ENCODE peak calls at places on chromosomes 16 and 17, in nine cellular contexts. X is dorsolateral prefrontal cortex; V is prostate gland; A is cardiac muscle cell; W is CD4-positive, alpha-beta memory T cell; T is testis; F is fibroblast of lung; Y is aorta; B is CD8-positive, alpha-beta memory T cell. H is an unnamed sample.

GRCh38 chr17:39591958-39592954 is 15.5 kb downstream of the NEUROD2 start:
- DNase-seq in X (peak; percentile 70), V (no peak), A (peak; percentile 62), W (no peak), T (peak; percentile 37), F (peak; percentile 55), Y (no peak), B (no peak), H (no peak)

GRCh38 chr17:14750866-14751265 is 450.0 kb downstream of the HS3ST3B1 start:
- DNase-seq in X (no peak), V (no peak), A (no peak), W (no peak), T (no peak), F (no peak), Y (no peak), B (no peak), H (no peak)

GRCh38 chr16:85423631-85424030 is 189.5 kb upstream of the GSE1 start:
- DNase-seq in X (no peak), V (no peak), A (no peak), W (no peak), T (peak; percentile 6), F (no peak), Y (peak; percentile 23), B (no peak), H (no peak)

GRCh38 chr16:84223456-84223855 is 16.4 kb downstream of the KCNG4 start:
- DNase-seq in X (no peak), V (no peak), A (no peak), W (no peak), T (no peak), F (no peak), Y (no peak), B (no peak), H (no peak)

GRCh38 chr17:71252446-71252845 is 868.4 kb upstream of the SOX9 start:
- DNase-seq in X (no peak), V (no peak), A (no peak), W (no peak), T (no peak), F (no peak), Y (no peak), B (no peak), H (no peak)

GRCh38 chr16:87552772-87553171 is 49.5 kb upstream of the JPH3 start:
- DNase-seq in X (no peak), V (no peak), A (no peak), W (no peak), T (no peak), F (no peak), Y (no peak), B (no peak), H (peak; percentile 55)

GRCh38 chr17:78986048-78986648 is 6.4 kb upstream of the LGALS3BP start:
- DNase-seq in X (no peak), V (no peak), A (peak; percentile 80), W (no peak), T (peak; percentile 73), F (peak; percentile 62), Y (no peak), B (no peak), H (no peak)

GRCh38 chr16:3171181-3171854 is 16.7 kb upstream of the OR1F1 start:
- DNase-seq in X (peak; percentile 12), V (no peak), A (no peak), W (peak; percentile 54), T (no peak), F (no peak), Y (no peak), B (peak; percentile 46), H (no peak)

GRCh38 chr17:81723651-81724209 is 11.6 kb downstream of the SLC25A10 start:
- DNase-seq in X (no peak), V (peak; percentile 81), A (no peak), W (no peak), T (no peak), F (no peak), Y (no peak), B (no peak), H (no peak)

GRCh38 chr16:78607465-78607864 is 508.0 kb downstream of the WWOX start:
- DNase-seq in X (no peak), V (no peak), A (peak; percentile 46), W (no peak), T (peak; percentile 17), F (peak; percentile 67), Y (no peak), B (no peak), H (no peak)

GRCh38 chr16:11248133-11248532 is 7.9 kb downstream of the SOCS1 start:
- DNase-seq in X (no peak), V (no peak), A (no peak), W (no peak), T (no peak), F (no peak), Y (no peak), B (no peak), H (no peak)

GRCh38 chr16:11242658-11243057 is 13.3 kb downstream of the SOCS1 start:
- DNase-seq in X (no peak), V (no peak), A (no peak), W (no peak), T (no peak), F (no peak), Y (no peak), B (no peak), H (no peak)

GRCh38 chr16:11245988-11246387 is 10.0 kb downstream of the SOCS1 start:
- DNase-seq in X (no peak), V (no peak), A (no peak), W (no peak), T (no peak), F (no peak), Y (no peak), B (no peak), H (no peak)

GRCh38 chr16:11241480-11242204 is 14.4 kb downstream of the SOCS1 start:
- DNase-seq in X (no peak), V (no peak), A (no peak), W (no peak), T (no peak), F (no peak), Y (no peak), B (no peak), H (no peak)

GRCh38 chr16:11245222-11245737 is 10.7 kb downstream of the SOCS1 start:
- DNase-seq in X (no peak), V (no peak), A (no peak), W (no peak), T (no peak), F (no peak), Y (no peak), B (no peak), H (no peak)
- H3K27ac ChIP-seq in X (no peak overlapping the region), V (no peak overlapping the region), A (no peak overlapping the region), W (no peak overlapping the region), T (no peak overlapping the region), F (no peak overlapping the region), Y (no peak overlapping the region), B (no peak overlapping the region), H (no peak overlapping the region)

GRCh38 chr17:50057521-50057991 is 1.6 kb downstream of the ITGA3 start:
- DNase-seq in X (no peak), V (no peak), A (no peak), W (no peak), T (no peak), F (no peak), Y (no peak), B (no peak), H (no peak)

GRCh38 chr17:50058296-50058945 is 2.5 kb downstream of the ITGA3 start:
- DNase-seq in X (no peak), V (no peak), A (no peak), W (no peak), T (peak; percentile 54), F (peak; percentile 73), Y (no peak), B (no peak), H (no peak)

GRCh38 chr17:50060951-50061712 is 5.2 kb downstream of the ITGA3 start:
- DNase-seq in X (no peak), V (peak; percentile 70), A (peak; percentile 83), W (no peak), T (peak; percentile 79), F (peak; percentile 89), Y (peak; percentile 94), B (no peak), H (peak; percentile 10)

GRCh38 chr17:50059256-50059655 is 3.3 kb downstream of the ITGA3 start:
- DNase-seq in X (no peak), V (no peak), A (no peak), W (no peak), T (no peak), F (no peak), Y (no peak), B (no peak), H (no peak)

GRCh38 chr17:50059759-50060273 is 3.9 kb downstream of the ITGA3 start:
- DNase-seq in X (no peak), V (no peak), A (peak; percentile 48), W (no peak), T (no peak), F (peak; percentile 56), Y (peak; percentile 92), B (no peak), H (no peak)
- H3K27ac ChIP-seq in X (peak overlapping the region; percentile 75), V (peak overlapping the region; percentile 66), A (peak overlapping the region; percentile 85), W (no peak overlapping the region), T (peak overlapping the region; percentile 30), F (peak overlapping the region; percentile 54), Y (peak overlapping the region; percentile 94), B (no peak overlapping the region), H (no peak overlapping the region)

DNA sequence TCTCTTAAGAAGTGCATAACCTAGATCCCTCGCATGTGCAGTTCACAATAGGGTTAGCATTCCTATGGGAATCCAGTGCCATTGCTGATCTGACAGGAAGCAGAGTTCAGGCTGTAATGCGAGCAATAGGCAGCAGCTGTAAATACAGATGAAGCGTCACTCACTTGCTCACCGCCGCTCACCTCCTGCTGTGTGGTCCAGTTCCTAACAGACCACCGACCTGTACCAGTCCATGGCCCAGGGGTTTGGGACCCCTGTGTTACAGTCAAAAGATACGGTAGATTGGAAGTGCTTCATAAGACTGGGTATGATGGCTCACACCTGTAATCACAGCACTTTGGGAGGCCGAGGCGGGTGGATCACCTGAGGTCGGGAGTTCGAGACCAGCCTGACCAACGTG is 2.8 kb downstream of the STAT5A start:
- DNase-seq in X (peak; percentile 25), V (no peak), A (no peak), W (no peak), T (no peak), F (no peak), Y (peak; percentile 11), B (no peak), H (no peak)
- H3K27ac ChIP-seq in X (no peak overlapping the region), V (no peak overlapping the region), A (no peak overlapping the region), W (no peak overlapping the region), T (no peak overlapping the region), F (no peak overlapping the region), Y (no peak overlapping the region), B (no peak overlapping the region), H (no peak overlapping the region)

GRCh38 chr16:12324152-12324551 is 347.6 kb downstream of the SNX29 start:
- DNase-seq in X (no peak), V (no peak), A (no peak), W (no peak), T (no peak), F (no peak), Y (no peak), B (no peak), H (no peak)

GRCh38 chr16:12319464-12320030 is 343.0 kb downstream of the SNX29 start:
- DNase-seq in X (no peak), V (no peak), A (no peak), W (no peak), T (no peak), F (no peak), Y (no peak), B (no peak), H (no peak)

GRCh38 chr16:12321363-12321762 is 344.8 kb downstream of the SNX29 start:
- DNase-seq in X (no peak), V (no peak), A (no peak), W (no peak), T (peak; percentile 28), F (no peak), Y (no peak), B (no peak), H (no peak)

GRCh38 chr16:12320298-12320706 is 343.8 kb downstream of the SNX29 start:
- DNase-seq in X (no peak), V (no peak), A (no peak), W (no peak), T (no peak), F (peak; percentile 28), Y (no peak), B (no peak), H (no peak)

GRCh38 chr16:12323007-12323699 is 346.6 kb downstream of the SNX29 start:
- DNase-seq in X (no peak), V (no peak), A (no peak), W (peak; percentile 52), T (no peak), F (no peak), Y (no peak), B (no peak), H (no peak)
- H3K27ac ChIP-seq in X (no peak overlapping the region), V (no peak overlapping the region), A (no peak overlapping the region), W (no peak overlapping the region), T (no peak overlapping the region), F (no peak overlapping the region), Y (no peak overlapping the region), B (no peak overlapping the region), H (no peak overlapping the region)

H was measured in caudate nucleus.